ENCODE peak calls at places on chromosomes 6 and 20, in eight cellular contexts. M is DND-41, T is RWPE1, R is BJ, N is GM10248, S is endothelial cell, O is fibroblast of pulmonary artery, A is HCT116. Z is an unnamed sample.

GRCh38 chr6:74932214-74932923 is 273.5 kb downstream of the COL12A1 start:
- DNase-seq in M (no peak), T (no peak), R (no peak), N (no peak), S (no peak), O (no peak), A (no peak), Z (no peak)

GRCh38 chr6:15129872-15130271 is 116.0 kb upstream of the JARID2 start:
- DNase-seq in M (no peak), T (no peak), R (no peak), N (no peak), S (no peak), O (no peak), A (no peak), Z (no peak)

GRCh38 chr6:53857318-53858094 is 62.7 kb downstream of the LRRC1 start:
- DNase-seq in M (no peak), T (peak), R (no peak), N (no peak), S (no peak), O (no peak), A (no peak), Z (no peak)

GRCh38 chr6:151389640-151390275 is 1.6 kb downstream of the ZBTB2 start:
- DNase-seq in M (peak), T (peak), R (peak), N (peak), S (no peak), O (peak), A (no peak), Z (no peak)

GRCh38 chr6:61953881-61954280 is 332.1 kb downstream of the KHDRBS2 start:
- DNase-seq in M (no peak), T (no peak), R (no peak), N (no peak), S (no peak), O (no peak), A (no peak), Z (no peak)

GRCh38 chr6:167350731-167351655 is 26.1 kb downstream of the TTLL2 start:
- DNase-seq in M (peak), T (peak), R (no peak), N (peak), S (peak), O (peak), A (peak), Z (peak)

GRCh38 chr20:32526125-32526524 is 59.0 kb downstream of the NOL4L start:
- DNase-seq in M (no peak), T (no peak), R (no peak), N (no peak), S (no peak), O (no peak), A (no peak), Z (no peak)

GRCh38 chr20:63083831-63084562 is 77.2 kb upstream of the BHLHE23 start:
- DNase-seq in M (no peak), T (no peak), R (no peak), N (no peak), S (no peak), O (no peak), A (no peak), Z (no peak)

GRCh38 chr20:37704955-37705354 is 11.1 kb downstream of the CTNNBL1 start:
- DNase-seq in M (no peak), T (no peak), R (no peak), N (no peak), S (no peak), O (no peak), A (no peak), Z (no peak)

GRCh38 chr6:166494101-166494441 is 92.4 kb downstream of the RAMACL start:
- DNase-seq in M (no peak), T (no peak), R (no peak), N (no peak), S (no peak), O (no peak), A (no peak), Z (no peak)

GRCh38 chr6:170279977-170280688 is 10.7 kb downstream of the DLL1 start:
- DNase-seq in M (no peak), T (no peak), R (no peak), N (peak), S (no peak), O (no peak), A (no peak), Z (peak)

GRCh38 chr6:36224918-36225461 is 28.4 kb downstream of the BRPF3 start:
- DNase-seq in M (no peak), T (no peak), R (no peak), N (no peak), S (no peak), O (peak), A (no peak), Z (no peak)

GRCh38 chr6:978937-979685 is 286.2 kb upstream of the EXOC2 start:
- DNase-seq in M (no peak), T (no peak), R (no peak), N (no peak), S (no peak), O (no peak), A (no peak), Z (no peak)

GRCh38 chr6:132972254-132972653 is 157.9 kb downstream of the RPS12 start:
- DNase-seq in M (no peak), T (no peak), R (no peak), N (no peak), S (no peak), O (no peak), A (no peak), Z (no peak)

GRCh38 chr20:40640667-40641066 is 48.4 kb downstream of the MAFB start:
- DNase-seq in M (no peak), T (no peak), R (no peak), N (no peak), S (no peak), O (no peak), A (no peak), Z (no peak)

GRCh38 chr6:142542704-142543233 is 241.0 kb downstream of the ADGRG6 start:
- DNase-seq in M (no peak), T (peak), R (no peak), N (no peak), S (no peak), O (peak), A (peak), Z (no peak)

GRCh38 chr6:135306740-135307420 is 125.8 kb downstream of the MYB start:
- DNase-seq in M (peak), T (no peak), R (no peak), N (no peak), S (no peak), O (no peak), A (no peak), Z (no peak)

GRCh38 chr6:133553652-133554051 is 312.5 kb downstream of the EYA4 start:
- DNase-seq in M (peak), T (peak), R (no peak), N (peak), S (peak), O (peak), A (peak), Z (peak)

GRCh38 chr20:53872081-53872541 is 198.3 kb downstream of the BCAS1 start:
- DNase-seq in M (peak), T (no peak), R (no peak), N (no peak), S (no peak), O (no peak), A (no peak), Z (no peak)

GRCh38 chr20:34708621-34709043 is 4.5 kb downstream of the TP53INP2 start:
- DNase-seq in M (peak), T (peak), R (no peak), N (peak), S (peak), O (peak), A (no peak), Z (peak)

DNA sequence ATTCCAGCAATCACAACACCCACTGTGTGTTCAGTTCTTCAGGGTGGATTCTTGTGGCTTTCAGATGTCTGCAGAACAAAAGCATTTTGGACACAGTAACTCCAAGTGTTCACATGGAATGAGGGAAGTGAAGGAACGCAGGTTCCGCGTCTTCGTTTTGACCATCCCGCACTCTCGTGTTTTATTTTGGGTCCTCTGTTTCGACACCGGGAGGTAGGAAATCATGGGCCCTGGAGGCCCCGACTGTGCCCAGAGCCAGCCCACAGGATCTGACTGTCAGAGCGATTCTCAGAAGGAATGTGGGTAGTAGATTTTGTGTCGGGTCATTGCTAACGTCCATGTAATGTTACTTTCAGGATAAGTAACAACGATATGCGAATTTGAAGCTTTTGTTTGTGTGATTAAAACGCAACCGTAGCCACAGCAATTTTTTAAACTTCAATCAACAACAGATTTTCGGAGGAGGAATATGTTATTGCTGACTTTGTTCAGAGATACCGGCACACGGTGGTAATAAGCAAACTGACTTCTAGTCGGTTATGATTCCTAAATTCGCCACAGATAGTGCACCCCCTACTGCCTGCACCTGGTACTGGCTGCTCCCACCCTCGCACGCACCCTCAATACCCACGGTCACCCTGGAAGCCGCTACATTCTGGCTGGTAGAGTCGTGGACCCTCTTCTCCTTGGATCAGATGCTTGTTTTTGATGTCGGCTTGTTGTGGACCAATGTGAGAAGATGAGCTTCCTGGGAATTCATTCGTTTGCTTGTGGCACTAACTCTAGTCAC is 10.5 kb downstream of the NPEPL1 start:
- DNase-seq in M (no peak), T (no peak), R (no peak), N (no peak), S (no peak), O (no peak), A (no peak), Z (no peak)
- TF ChIP-seq CTCF in M (peak), T (no peak), R (peak), N (no peak), S (peak), O (peak), A (no peak), Z (no peak)

GRCh38 chr6:117602151-117602898 is at the start of gene GOPC:
- DNase-seq in M (peak), T (peak), R (peak), N (peak), S (peak), O (peak), A (peak), Z (peak)
- TF ChIP-seq CTCF in M (peak), T (no peak), R (peak), N (no peak), S (no peak), O (peak), A (no peak), Z (no peak)

GRCh38 chr20:6180531-6180930 is 57.7 kb upstream of the FERMT1 start:
- DNase-seq in M (no peak), T (no peak), R (no peak), N (no peak), S (no peak), O (no peak), A (no peak), Z (no peak)

GRCh38 chr20:6184086-6184485 is 61.3 kb upstream of the FERMT1 start:
- DNase-seq in M (no peak), T (no peak), R (no peak), N (no peak), S (no peak), O (no peak), A (no peak), Z (no peak)

DNA sequence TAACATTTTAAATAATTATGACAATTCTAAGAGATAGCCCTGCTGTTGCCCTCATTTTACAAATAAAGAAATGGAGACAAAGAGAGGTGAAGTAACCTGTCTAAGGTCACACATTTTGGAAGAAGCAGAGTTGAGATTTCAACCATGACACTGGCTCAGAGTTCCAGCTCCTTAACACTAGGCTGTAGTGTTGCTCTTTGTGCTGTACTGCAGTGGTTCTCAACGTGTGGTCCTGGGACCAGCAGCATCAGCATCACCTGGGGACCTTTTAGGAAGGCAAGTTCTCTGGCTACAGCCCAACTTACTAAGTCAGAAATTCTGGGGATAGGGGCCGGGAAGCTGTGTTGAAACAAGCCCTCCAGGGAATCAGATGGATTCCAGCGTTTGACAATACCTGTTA is 62.4 kb upstream of the FERMT1 start:
- DNase-seq in M (no peak), T (no peak), R (no peak), N (no peak), S (no peak), O (no peak), A (no peak), Z (no peak)
- TF ChIP-seq CTCF in M (no peak), T (peak), R (no peak), N (no peak), S (no peak), O (peak), A (no peak), Z (no peak)

DNA sequence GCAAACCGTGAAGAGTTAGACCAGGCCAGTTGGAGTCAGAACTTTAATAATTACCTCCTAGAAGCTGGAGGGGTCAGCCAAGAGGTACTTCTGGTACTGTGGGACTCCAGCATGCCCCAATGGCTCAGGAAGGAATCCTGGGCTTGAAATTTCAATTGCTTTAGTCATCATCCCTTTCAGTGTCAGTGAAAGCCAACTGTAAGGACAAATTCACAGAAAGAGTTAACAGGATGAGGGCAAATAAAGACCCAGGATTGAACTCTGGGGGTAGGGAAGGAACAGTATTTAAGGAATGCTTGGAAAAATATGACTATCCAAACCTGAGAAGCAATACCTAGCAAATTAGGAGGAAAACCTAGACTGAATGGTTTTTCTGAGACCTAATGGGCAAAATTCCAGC is 735.1 kb upstream of the MARCKS start:
- DNase-seq in M (no peak), T (peak), R (peak), N (no peak), S (peak), O (peak), A (peak), Z (no peak)
- TF ChIP-seq CTCF in M (no peak), T (no peak), R (peak), N (no peak), S (no peak), O (peak), A (peak), Z (no peak)

DNA sequence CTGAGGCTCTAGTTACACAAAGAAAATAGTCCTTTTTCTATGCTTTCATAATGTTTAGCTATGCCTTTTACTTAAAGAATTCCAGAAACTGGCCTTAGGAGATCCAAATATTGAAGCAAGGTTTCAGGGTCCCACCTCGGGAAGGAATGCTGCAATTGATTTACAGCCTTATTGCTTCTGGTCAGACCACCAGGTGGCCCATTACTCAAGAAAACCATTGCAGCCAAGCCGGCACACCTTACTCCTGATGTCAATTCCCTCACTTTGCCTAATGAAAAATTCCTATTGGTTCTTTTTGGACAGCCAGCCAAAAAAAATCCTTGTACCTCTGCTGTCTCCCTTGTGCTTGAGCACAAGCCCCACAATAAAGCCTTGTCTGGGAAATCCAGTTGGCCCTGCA is 173.9 kb downstream of the LMBRD1 start:
- DNase-seq in M (no peak), T (no peak), R (no peak), N (no peak), S (no peak), O (no peak), A (no peak), Z (no peak)
- TF ChIP-seq CTCF in M (no peak), T (no peak), R (no peak), N (no peak), S (no peak), O (no peak), A (no peak), Z (no peak)

GRCh38 chr6:137043710-137044365 is 927 bp downstream of the IL20RA start:
- DNase-seq in M (no peak), T (peak), R (no peak), N (peak), S (peak), O (peak), A (no peak), Z (peak)

GRCh38 chr6:137044366-137045220 is at the start of gene IL20RA:
- DNase-seq in M (no peak), T (peak), R (no peak), N (peak), S (peak), O (no peak), A (no peak), Z (peak)

GRCh38 chr6:137039010-137039409 is 5.8 kb downstream of the IL20RA start:
- DNase-seq in M (no peak), T (no peak), R (no peak), N (no peak), S (no peak), O (no peak), A (no peak), Z (no peak)

GRCh38 chr6:137036566-137037300 is 8.0 kb downstream of the IL20RA start:
- DNase-seq in M (no peak), T (no peak), R (no peak), N (no peak), S (no peak), O (no peak), A (no peak), Z (no peak)

DNA sequence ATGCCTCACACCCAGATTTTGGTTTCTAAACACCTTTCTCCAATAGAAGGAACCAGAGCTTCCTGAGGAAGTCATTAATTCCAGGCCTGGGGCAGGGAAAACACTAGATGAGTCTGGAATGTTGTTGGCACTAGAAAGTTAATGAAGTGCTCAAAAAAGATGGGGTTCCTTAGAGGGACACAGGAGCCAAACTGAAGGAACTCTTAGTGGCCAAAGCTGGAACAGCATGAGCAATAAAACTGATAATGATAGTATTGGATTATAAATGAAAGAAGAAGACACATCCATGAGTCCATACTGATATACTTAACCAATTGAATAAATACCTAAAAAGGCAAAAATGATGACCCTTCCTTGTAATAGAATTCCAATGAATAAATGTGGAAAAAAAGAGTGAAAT is 4.4 kb downstream of the IL20RA start:
- DNase-seq in M (no peak), T (no peak), R (no peak), N (no peak), S (no peak), O (no peak), A (no peak), Z (no peak)
- TF ChIP-seq CTCF in M (peak), T (no peak), R (no peak), N (no peak), S (peak), O (no peak), A (no peak), Z (no peak)

GRCh38 chr6:109093732-109094131 is 914 bp downstream of the SESN1 start:
- DNase-seq in M (no peak), T (peak), R (no peak), N (no peak), S (no peak), O (no peak), A (no peak), Z (no peak)

GRCh38 chr6:109095036-109095820 is at the start of gene CEP57L1:
- DNase-seq in M (peak), T (peak), R (peak), N (peak), S (peak), O (peak), A (peak), Z (peak)

GRCh38 chr6:109096198-109096597 is 891 bp downstream of the CEP57L1 start:
- DNase-seq in M (no peak), T (no peak), R (no peak), N (no peak), S (no peak), O (no peak), A (no peak), Z (no peak)

GRCh38 chr6:109095821-109096084 is 446 bp downstream of the CEP57L1 start:
- DNase-seq in M (no peak), T (no peak), R (no peak), N (no peak), S (no peak), O (no peak), A (no peak), Z (no peak)

DNA sequence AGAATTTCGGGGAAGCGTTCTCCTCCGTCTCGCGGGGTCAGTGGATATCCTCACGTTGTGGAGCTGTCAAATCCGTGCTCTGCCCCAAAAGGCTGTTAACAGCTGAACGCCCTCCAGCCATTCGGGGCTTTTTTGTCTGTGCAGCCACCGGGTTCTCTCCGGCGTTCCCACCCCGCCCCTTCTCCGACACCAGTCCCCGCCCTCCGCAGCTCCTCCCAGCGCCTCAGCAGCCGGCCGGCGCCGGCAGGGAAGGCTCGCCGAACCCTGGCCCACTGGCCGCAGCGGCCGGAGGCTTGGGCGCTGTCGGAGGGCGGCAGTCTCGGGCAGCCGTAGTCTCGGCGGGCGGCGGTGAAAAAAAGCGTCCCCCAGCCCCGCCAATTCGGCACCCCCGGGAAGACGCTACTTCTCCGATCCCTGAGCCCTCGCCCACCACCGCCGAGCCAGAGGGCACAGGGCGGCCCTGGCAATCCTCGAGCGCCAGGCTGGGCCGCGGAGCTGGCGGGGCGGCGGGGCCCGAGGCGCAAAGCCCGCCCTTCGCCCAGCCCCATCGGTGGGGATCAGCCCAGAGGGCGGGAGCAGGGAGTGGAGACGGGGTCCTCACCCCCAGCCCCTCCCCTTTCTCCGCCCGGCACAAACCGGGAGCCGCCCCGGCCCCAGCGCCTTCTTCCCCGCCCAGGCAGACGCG is at the start of gene SESN1:
- DNase-seq in M (peak), T (peak), R (peak), N (peak), S (peak), O (peak), A (peak), Z (peak)
- TF ChIP-seq CTCF in M (no peak), T (no peak), R (no peak), N (no peak), S (no peak), O (no peak), A (no peak), Z (no peak)

Z was measured in GM13976.